ENCODE peak calls at places on chromosome 6, in ten cellular contexts. V is anterior cingulate cortex; L is hypothalamus; C is NCI-H748 treated with DMSO at 0.1 percent for 48 hours; Y is CD4-positive, alpha-beta memory T cell; M is RWPE1; S is HS-27A; U is NCI-H1092 treated with DMSO at 0.1 percent for 48 hours; Q is astrocyte of the spinal cord; P is stimulated activated CD8-positive, alpha-beta memory T cell treated with anti-CD3 and anti-CD28 coated beads, Interleukin-12 subunit alpha, Interleukin-12 subunit beta, amount 100 ng/mL, for 4 hours. O is an unnamed sample.
A peak's percentile ranks its signal among the peaks of the same experiment; 100 is the strongest.

GRCh38 chr6:20332441-20333006 is 69.2 kb upstream of the E2F3 start:
- DNase-seq in C (no peak), S (no peak), L (no peak), Y (no peak), M (no peak), Q (no peak), U (no peak), P (no peak), V (no peak), O (no peak)

GRCh38 chr6:158500016-158500735 is 59.7 kb upstream of the TMEM181 start:
- DNase-seq in Y (no peak), C (no peak), S (no peak), Q (peak; percentile 54), U (peak; percentile 27), V (no peak), P (no peak), M (peak; percentile 61), L (no peak), O (no peak)

GRCh38 chr6:169291639-169292339 is 38.1 kb upstream of the THBS2 start:
- DNase-seq in P (no peak), Q (no peak), L (no peak), V (no peak), U (no peak), Y (no peak), C (no peak), S (no peak), M (no peak), O (no peak)

GRCh38 chr6:25537349-25538018 is 114.5 kb upstream of the SCGN start:
- DNase-seq in Y (no peak), V (no peak), C (no peak), U (no peak), Q (no peak), L (no peak), P (no peak), M (no peak), S (no peak), O (no peak)

GRCh38 chr6:105594272-105594671 is 191.4 kb upstream of the PREP start:
- DNase-seq in P (no peak), L (no peak), V (no peak), Y (no peak), U (no peak), Q (no peak), M (no peak), S (no peak), C (no peak), O (no peak)

GRCh38 chr6:118372413-118372812 is 175.7 kb upstream of the PLN start:
- DNase-seq in Y (no peak), M (no peak), V (no peak), P (no peak), L (no peak), S (no peak), Q (peak; percentile 25), U (no peak), C (no peak), O (peak; percentile 48)

GRCh38 chr6:131027326-131027725 is 35.7 kb downstream of the EPB41L2 start:
- DNase-seq in U (no peak), Q (no peak), P (no peak), L (no peak), M (no peak), C (no peak), Y (no peak), V (no peak), S (no peak), O (no peak)

GRCh38 chr6:74073896-74074295 is 377.9 kb downstream of the CD109 start:
- DNase-seq in S (no peak), P (no peak), U (no peak), V (no peak), M (no peak), L (no peak), Q (peak; percentile 25), C (no peak), Y (no peak), O (no peak)

GRCh38 chr6:154292855-154293519 is 63.6 kb downstream of the IPCEF1 start:
- DNase-seq in Q (peak; percentile 73), C (no peak), U (no peak), V (no peak), M (peak; percentile 49), P (no peak), L (no peak), Y (no peak), S (no peak), O (no peak)

GRCh38 chr6:106858653-106859092 is 115.9 kb downstream of the CD24 start:
- DNase-seq in U (no peak), Q (peak; percentile 21), Y (no peak), V (no peak), L (no peak), P (no peak), S (no peak), C (no peak), M (peak; percentile 35), O (no peak)

O was measured in kidney.